ENCODE peak calls at places on chromosome 2, in nine cellular contexts. One of them, this sample, is unnamed.
A peak's percentile ranks its signal among the peaks of the same experiment; 100 is the strongest.

GRCh38 chr2:164145093-164145987 is 409.5 kb upstream of the FIGN start:
- DNase-seq in HFFc6: no peak
- DNase-seq in lower lobe of right lung: no peak
- DNase-seq in Panc1: no peak
- DNase-seq in natural killer cell: no peak
- DNase-seq in activated CD8-positive, alpha-beta T cell treated with anti-CD3 and anti-CD28 coated beads for 36 hours: no peak
- DNase-seq in HCT116: no peak
- DNase-seq in fibroblast of lung: peak; percentile 74
- DNase-seq in keratinocyte: no peak
- DNase-seq in this sample: peak; percentile 7

GRCh38 chr2:157830696-157831570 is 45.2 kb downstream of the ACVR1 start:
- DNase-seq in fibroblast of lung: peak; percentile 96
- DNase-seq in keratinocyte: peak; percentile 49
- DNase-seq in Panc1: peak; percentile 91
- DNase-seq in HCT116: peak; percentile 67
- DNase-seq in HFFc6: peak; percentile 91
- DNase-seq in lower lobe of right lung: no peak
- DNase-seq in activated CD8-positive, alpha-beta T cell treated with anti-CD3 and anti-CD28 coated beads for 36 hours: no peak
- DNase-seq in natural killer cell: no peak
- DNase-seq in this sample: peak; percentile 73

GRCh38 chr2:226427538-226428307 is 371.9 kb downstream of the IRS1 start:
- DNase-seq in HCT116: peak; percentile 62
- DNase-seq in activated CD8-positive, alpha-beta T cell treated with anti-CD3 and anti-CD28 coated beads for 36 hours: no peak
- DNase-seq in keratinocyte: peak; percentile 46
- DNase-seq in lower lobe of right lung: no peak
- DNase-seq in fibroblast of lung: peak; percentile 97
- DNase-seq in HFFc6: peak; percentile 90
- DNase-seq in natural killer cell: no peak
- DNase-seq in Panc1: no peak
- DNase-seq in this sample: peak; percentile 63

GRCh38 chr2:212708346-212708745 is 169.7 kb upstream of the ERBB4 start:
- DNase-seq in natural killer cell: no peak
- DNase-seq in HFFc6: peak; percentile 66
- DNase-seq in activated CD8-positive, alpha-beta T cell treated with anti-CD3 and anti-CD28 coated beads for 36 hours: no peak
- DNase-seq in HCT116: no peak
- DNase-seq in keratinocyte: no peak
- DNase-seq in Panc1: no peak
- DNase-seq in fibroblast of lung: peak; percentile 68
- DNase-seq in lower lobe of right lung: no peak
- DNase-seq in this sample: no peak

GRCh38 chr2:69099541-69099940 is 86.6 kb downstream of the ANTXR1 start:
- DNase-seq in lower lobe of right lung: no peak
- DNase-seq in activated CD8-positive, alpha-beta T cell treated with anti-CD3 and anti-CD28 coated beads for 36 hours: no peak
- DNase-seq in natural killer cell: no peak
- DNase-seq in Panc1: no peak
- DNase-seq in HCT116: no peak
- DNase-seq in fibroblast of lung: peak; percentile 57
- DNase-seq in keratinocyte: no peak
- DNase-seq in HFFc6: no peak
- DNase-seq in this sample: no peak

GRCh38 chr2:224293976-224294375 is 107.9 kb downstream of the FAM124B start:
- DNase-seq in natural killer cell: no peak
- DNase-seq in HCT116: no peak
- DNase-seq in HFFc6: no peak
- DNase-seq in lower lobe of right lung: no peak
- DNase-seq in fibroblast of lung: no peak
- DNase-seq in keratinocyte: no peak
- DNase-seq in Panc1: no peak
- DNase-seq in activated CD8-positive, alpha-beta T cell treated with anti-CD3 and anti-CD28 coated beads for 36 hours: no peak
- DNase-seq in this sample: no peak

GRCh38 chr2:25079050-25079635 is 37.3 kb downstream of the EFR3B start:
- DNase-seq in lower lobe of right lung: no peak
- DNase-seq in activated CD8-positive, alpha-beta T cell treated with anti-CD3 and anti-CD28 coated beads for 36 hours: no peak
- DNase-seq in keratinocyte: no peak
- DNase-seq in HCT116: no peak
- DNase-seq in Panc1: no peak
- DNase-seq in HFFc6: no peak
- DNase-seq in fibroblast of lung: no peak
- DNase-seq in natural killer cell: no peak
- DNase-seq in this sample: no peak

GRCh38 chr2:79292936-79293335 is 133.4 kb upstream of the REG3A start:
- DNase-seq in keratinocyte: no peak
- DNase-seq in fibroblast of lung: no peak
- DNase-seq in HFFc6: no peak
- DNase-seq in activated CD8-positive, alpha-beta T cell treated with anti-CD3 and anti-CD28 coated beads for 36 hours: no peak
- DNase-seq in natural killer cell: no peak
- DNase-seq in HCT116: no peak
- DNase-seq in Panc1: no peak
- DNase-seq in lower lobe of right lung: no peak
- DNase-seq in this sample: no peak

GRCh38 chr2:15346624-15347023 is 214.5 kb downstream of the NBAS start:
- DNase-seq in keratinocyte: no peak
- DNase-seq in HCT116: no peak
- DNase-seq in activated CD8-positive, alpha-beta T cell treated with anti-CD3 and anti-CD28 coated beads for 36 hours: no peak
- DNase-seq in Panc1: no peak
- DNase-seq in natural killer cell: no peak
- DNase-seq in HFFc6: no peak
- DNase-seq in fibroblast of lung: no peak
- DNase-seq in lower lobe of right lung: no peak
- DNase-seq in this sample: no peak

GRCh38 chr2:144114761-144115160 is 405.2 kb downstream of the ZEB2 start:
- DNase-seq in HCT116: no peak
- DNase-seq in keratinocyte: no peak
- DNase-seq in HFFc6: no peak
- DNase-seq in natural killer cell: no peak
- DNase-seq in lower lobe of right lung: no peak
- DNase-seq in activated CD8-positive, alpha-beta T cell treated with anti-CD3 and anti-CD28 coated beads for 36 hours: no peak
- DNase-seq in fibroblast of lung: no peak
- DNase-seq in Panc1: no peak
- DNase-seq in this sample: no peak

GRCh38 chr2:72963423-72964145 is 46.3 kb downstream of the EMX1 start:
- DNase-seq in HFFc6: no peak
- DNase-seq in lower lobe of right lung: no peak
- DNase-seq in HCT116: no peak
- DNase-seq in fibroblast of lung: no peak
- DNase-seq in activated CD8-positive, alpha-beta T cell treated with anti-CD3 and anti-CD28 coated beads for 36 hours: no peak
- DNase-seq in keratinocyte: no peak
- DNase-seq in Panc1: no peak
- DNase-seq in natural killer cell: no peak
- DNase-seq in this sample: no peak

GRCh38 chr2:29281585-29281984 is 166.4 kb downstream of the CLIP4 start:
- DNase-seq in fibroblast of lung: peak; percentile 83
- DNase-seq in lower lobe of right lung: no peak
- DNase-seq in Panc1: no peak
- DNase-seq in natural killer cell: no peak
- DNase-seq in HFFc6: peak; percentile 39
- DNase-seq in activated CD8-positive, alpha-beta T cell treated with anti-CD3 and anti-CD28 coated beads for 36 hours: no peak
- DNase-seq in HCT116: no peak
- DNase-seq in keratinocyte: no peak
- DNase-seq in this sample: no peak

GRCh38 chr2:74317696-74318095 is 25.5 kb downstream of the SLC4A5 start:
- DNase-seq in fibroblast of lung: no peak
- DNase-seq in activated CD8-positive, alpha-beta T cell treated with anti-CD3 and anti-CD28 coated beads for 36 hours: no peak
- DNase-seq in keratinocyte: no peak
- DNase-seq in natural killer cell: no peak
- DNase-seq in HCT116: no peak
- DNase-seq in HFFc6: no peak
- DNase-seq in Panc1: no peak
- DNase-seq in lower lobe of right lung: no peak
- DNase-seq in this sample: no peak

DNA sequence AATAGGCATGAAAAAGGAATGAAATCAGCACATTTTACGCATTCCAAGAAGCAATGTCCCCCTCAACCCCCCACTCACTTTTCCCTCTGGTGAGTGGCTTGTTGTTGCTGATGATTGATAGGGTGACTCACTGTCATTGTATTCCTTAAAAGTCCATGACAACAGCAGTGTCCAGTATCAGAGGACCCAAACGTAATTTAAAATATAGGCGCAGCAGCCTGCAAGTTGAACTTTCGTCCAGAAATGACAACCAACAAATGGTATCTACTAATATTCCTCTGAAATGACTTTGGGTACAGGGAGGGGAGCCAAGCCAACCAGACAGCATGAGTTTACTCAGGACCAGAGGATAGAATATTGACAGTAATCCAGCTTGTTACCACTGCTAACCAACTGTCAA is 182.9 kb upstream of the SIX3 start:
- DNase-seq in fibroblast of lung: no peak
- DNase-seq in natural killer cell: no peak
- DNase-seq in HCT116: no peak
- DNase-seq in activated CD8-positive, alpha-beta T cell treated with anti-CD3 and anti-CD28 coated beads for 36 hours: no peak
- DNase-seq in lower lobe of right lung: no peak
- DNase-seq in HFFc6: no peak
- DNase-seq in Panc1: no peak
- DNase-seq in keratinocyte: no peak
- DNase-seq in this sample: no peak
- TF ChIP-seq CTCF in fibroblast of lung: no peak
- TF ChIP-seq CTCF in natural killer cell: no peak
- TF ChIP-seq CTCF in HCT116: no peak
- TF ChIP-seq CTCF in activated CD8-positive, alpha-beta T cell treated with anti-CD3 and anti-CD28 coated beads for 36 hours: no peak
- TF ChIP-seq CTCF in lower lobe of right lung: no peak
- TF ChIP-seq CTCF in HFFc6: no peak
- TF ChIP-seq CTCF in Panc1: no peak
- TF ChIP-seq CTCF in keratinocyte: no peak
- TF ChIP-seq CTCF in this sample: no peak

DNA sequence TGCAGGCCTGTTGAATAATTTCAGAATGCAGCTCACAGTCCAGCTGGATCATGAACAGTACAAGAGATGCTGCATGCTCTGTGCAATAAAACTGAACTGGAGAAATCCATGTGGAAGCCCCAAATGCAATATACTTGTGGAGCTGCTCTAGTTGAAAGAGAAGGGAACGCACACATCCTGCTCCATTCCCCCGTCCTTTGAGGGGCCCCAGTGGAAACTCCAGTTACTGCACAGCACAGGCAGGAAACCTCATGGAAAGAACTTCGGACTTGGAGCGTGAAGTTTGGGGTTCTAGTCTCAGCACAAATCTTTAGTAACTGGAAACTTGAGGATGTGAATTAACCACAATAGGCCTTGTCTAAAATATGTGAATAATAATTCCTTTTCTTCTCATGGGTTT is 73.2 kb downstream of the PLA2R1 start:
- DNase-seq in natural killer cell: no peak
- DNase-seq in HCT116: no peak
- DNase-seq in fibroblast of lung: no peak
- DNase-seq in lower lobe of right lung: no peak
- DNase-seq in keratinocyte: no peak
- DNase-seq in HFFc6: no peak
- DNase-seq in activated CD8-positive, alpha-beta T cell treated with anti-CD3 and anti-CD28 coated beads for 36 hours: no peak
- DNase-seq in Panc1: no peak
- DNase-seq in this sample: no peak
- TF ChIP-seq CTCF in natural killer cell: no peak
- TF ChIP-seq CTCF in HCT116: no peak
- TF ChIP-seq CTCF in fibroblast of lung: no peak
- TF ChIP-seq CTCF in lower lobe of right lung: no peak
- TF ChIP-seq CTCF in keratinocyte: no peak
- TF ChIP-seq CTCF in HFFc6: no peak
- TF ChIP-seq CTCF in activated CD8-positive, alpha-beta T cell treated with anti-CD3 and anti-CD28 coated beads for 36 hours: no peak
- TF ChIP-seq CTCF in Panc1: no peak
- TF ChIP-seq CTCF in this sample: no peak

DNA sequence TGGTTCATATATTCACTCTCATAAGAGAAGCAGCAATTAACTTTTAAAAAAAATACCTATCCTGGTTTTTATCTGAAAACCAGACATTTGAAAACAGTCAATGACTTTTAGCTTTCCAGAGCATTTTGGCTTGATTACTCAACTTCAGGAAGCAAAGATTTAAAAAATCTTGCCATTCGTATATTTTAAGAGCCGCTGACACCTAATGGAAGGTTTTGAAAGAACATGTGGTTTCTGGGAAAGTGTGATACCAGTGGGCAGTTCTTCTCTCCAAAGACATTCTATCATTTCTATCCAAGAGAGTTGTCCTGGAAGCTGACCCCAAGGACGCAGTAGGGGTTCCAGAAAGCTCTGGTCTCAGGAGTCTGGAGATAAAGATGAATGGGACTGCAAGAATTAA is 234.7 kb downstream of the TTC32 start:
- DNase-seq in HFFc6: peak; percentile 38
- DNase-seq in fibroblast of lung: peak; percentile 50
- DNase-seq in Panc1: no peak
- DNase-seq in keratinocyte: no peak
- DNase-seq in HCT116: peak; percentile 41
- DNase-seq in natural killer cell: no peak
- DNase-seq in activated CD8-positive, alpha-beta T cell treated with anti-CD3 and anti-CD28 coated beads for 36 hours: no peak
- DNase-seq in lower lobe of right lung: no peak
- DNase-seq in this sample: no peak
- TF ChIP-seq CTCF in HFFc6: peak; percentile 67
- TF ChIP-seq CTCF in fibroblast of lung: peak; percentile 46
- TF ChIP-seq CTCF in Panc1: peak; percentile 42
- TF ChIP-seq CTCF in keratinocyte: peak; percentile 37
- TF ChIP-seq CTCF in HCT116: peak; percentile 72
- TF ChIP-seq CTCF in natural killer cell: no peak
- TF ChIP-seq CTCF in activated CD8-positive, alpha-beta T cell treated with anti-CD3 and anti-CD28 coated beads for 36 hours: no peak
- TF ChIP-seq CTCF in lower lobe of right lung: no peak
- TF ChIP-seq CTCF in this sample: peak; percentile 40

GRCh38 chr2:219911541-219911940 is 284.1 kb downstream of the SLC4A3 start:
- DNase-seq in HFFc6: no peak
- DNase-seq in natural killer cell: no peak
- DNase-seq in keratinocyte: no peak
- DNase-seq in fibroblast of lung: peak; percentile 47
- DNase-seq in activated CD8-positive, alpha-beta T cell treated with anti-CD3 and anti-CD28 coated beads for 36 hours: no peak
- DNase-seq in Panc1: no peak
- DNase-seq in HCT116: no peak
- DNase-seq in lower lobe of right lung: no peak
- DNase-seq in this sample: no peak

GRCh38 chr2:219908538-219908937 is 281.1 kb downstream of the SLC4A3 start:
- DNase-seq in HFFc6: no peak
- DNase-seq in natural killer cell: no peak
- DNase-seq in Panc1: no peak
- DNase-seq in HCT116: no peak
- DNase-seq in fibroblast of lung: no peak
- DNase-seq in activated CD8-positive, alpha-beta T cell treated with anti-CD3 and anti-CD28 coated beads for 36 hours: no peak
- DNase-seq in lower lobe of right lung: no peak
- DNase-seq in keratinocyte: no peak
- DNase-seq in this sample: no peak

GRCh38 chr2:219914577-219914976 is 287.1 kb downstream of the SLC4A3 start:
- DNase-seq in keratinocyte: no peak
- DNase-seq in lower lobe of right lung: no peak
- DNase-seq in HFFc6: no peak
- DNase-seq in natural killer cell: no peak
- DNase-seq in Panc1: no peak
- DNase-seq in HCT116: no peak
- DNase-seq in fibroblast of lung: no peak
- DNase-seq in activated CD8-positive, alpha-beta T cell treated with anti-CD3 and anti-CD28 coated beads for 36 hours: no peak
- DNase-seq in this sample: no peak

GRCh38 chr2:219916261-219916660 is 288.8 kb downstream of the SLC4A3 start:
- DNase-seq in HFFc6: no peak
- DNase-seq in HCT116: no peak
- DNase-seq in keratinocyte: no peak
- DNase-seq in natural killer cell: no peak
- DNase-seq in lower lobe of right lung: no peak
- DNase-seq in fibroblast of lung: no peak
- DNase-seq in activated CD8-positive, alpha-beta T cell treated with anti-CD3 and anti-CD28 coated beads for 36 hours: no peak
- DNase-seq in Panc1: no peak
- DNase-seq in this sample: no peak

DNA sequence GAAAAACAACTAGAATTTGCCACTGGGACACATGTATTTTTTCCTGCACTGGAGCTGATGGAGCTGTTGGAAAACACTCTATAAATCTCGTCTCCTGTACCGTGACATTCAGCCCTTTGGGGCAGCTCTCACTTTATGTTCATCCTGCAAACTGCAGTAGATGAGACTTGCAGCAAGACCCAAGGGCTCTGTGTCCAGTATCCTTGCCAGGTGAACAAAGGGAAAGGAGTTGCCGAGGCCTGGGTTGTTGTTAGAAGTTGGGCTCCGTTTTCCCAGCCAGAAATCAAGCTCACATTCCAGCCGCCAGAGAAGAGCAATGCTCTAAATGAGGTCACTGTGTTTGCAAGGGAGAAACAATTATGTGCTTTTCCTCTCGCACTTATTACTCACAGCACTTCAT is 285.1 kb downstream of the SLC4A3 start:
- DNase-seq in HCT116: no peak
- DNase-seq in activated CD8-positive, alpha-beta T cell treated with anti-CD3 and anti-CD28 coated beads for 36 hours: no peak
- DNase-seq in Panc1: no peak
- DNase-seq in lower lobe of right lung: no peak
- DNase-seq in natural killer cell: no peak
- DNase-seq in HFFc6: peak; percentile 79
- DNase-seq in fibroblast of lung: peak; percentile 75
- DNase-seq in keratinocyte: no peak
- DNase-seq in this sample: peak; percentile 21
- TF ChIP-seq CTCF in HCT116: no peak
- TF ChIP-seq CTCF in activated CD8-positive, alpha-beta T cell treated with anti-CD3 and anti-CD28 coated beads for 36 hours: no peak
- TF ChIP-seq CTCF in Panc1: no peak
- TF ChIP-seq CTCF in lower lobe of right lung: no peak
- TF ChIP-seq CTCF in natural killer cell: no peak
- TF ChIP-seq CTCF in HFFc6: peak; percentile 71
- TF ChIP-seq CTCF in fibroblast of lung: peak; percentile 63
- TF ChIP-seq CTCF in keratinocyte: no peak
- TF ChIP-seq CTCF in this sample: peak; percentile 65

This sample was measured in BJ.